ENCODE peak calls at places on chromosomes 4 and X, in five cellular contexts. One of them, this sample, is unnamed.

GRCh38 chr4:96599752-96600151 is 759.9 kb downstream of the PDHA2 start:
- DNase-seq in T-cell: no peak
- DNase-seq in left cardiac atrium: no peak
- DNase-seq in H1: no peak
- DNase-seq in T follicular helper cell: no peak
- DNase-seq in this sample: no peak

GRCh38 chrX:53223955-53224859 is 800 bp downstream of the KDM5C start:
- DNase-seq in T-cell: no peak
- DNase-seq in left cardiac atrium: no peak
- DNase-seq in H1: no peak
- DNase-seq in T follicular helper cell: no peak
- DNase-seq in this sample: no peak

GRCh38 chr4:7699040-7699439 is 240.6 kb downstream of the AFAP1 start:
- DNase-seq in T-cell: no peak
- DNase-seq in left cardiac atrium: peak; percentile 51
- DNase-seq in H1: no peak
- DNase-seq in T follicular helper cell: no peak
- DNase-seq in this sample: no peak

GRCh38 chr4:133865606-133866327 is 335.8 kb downstream of the PABPC4L start:
- DNase-seq in T-cell: no peak
- DNase-seq in left cardiac atrium: no peak
- DNase-seq in H1: no peak
- DNase-seq in T follicular helper cell: no peak
- DNase-seq in this sample: no peak

GRCh38 chrX:136816970-136817369 is 36.2 kb upstream of the ARHGEF6 start:
- DNase-seq in T-cell: no peak
- DNase-seq in left cardiac atrium: no peak
- DNase-seq in H1: no peak
- DNase-seq in T follicular helper cell: no peak
- DNase-seq in this sample: no peak

GRCh38 chr4:21801661-21802355 is 146.8 kb downstream of the KCNIP4 start:
- DNase-seq in T-cell: no peak
- DNase-seq in left cardiac atrium: no peak
- DNase-seq in H1: no peak
- DNase-seq in T follicular helper cell: no peak
- DNase-seq in this sample: no peak

GRCh38 chr4:188986271-188986689 is 847.0 kb downstream of the TRIML1 start:
- DNase-seq in T-cell: no peak
- DNase-seq in left cardiac atrium: no peak
- DNase-seq in H1: no peak
- DNase-seq in T follicular helper cell: no peak
- DNase-seq in this sample: no peak

GRCh38 chrX:116240446-116240845 is 69.9 kb downstream of the AGTR2 start:
- DNase-seq in T-cell: no peak
- DNase-seq in left cardiac atrium: no peak
- DNase-seq in H1: no peak
- DNase-seq in T follicular helper cell: no peak
- DNase-seq in this sample: no peak

GRCh38 chr4:187656953-187657352 is 338.6 kb upstream of the ZFP42 start:
- DNase-seq in T-cell: no peak
- DNase-seq in left cardiac atrium: no peak
- DNase-seq in H1: no peak
- DNase-seq in T follicular helper cell: no peak
- DNase-seq in this sample: no peak

GRCh38 chr4:7828011-7828720 is 111.5 kb downstream of the AFAP1 start:
- DNase-seq in T-cell: peak; percentile 34
- DNase-seq in left cardiac atrium: peak; percentile 81
- DNase-seq in H1: no peak
- DNase-seq in T follicular helper cell: peak; percentile 9
- DNase-seq in this sample: peak; percentile 90

GRCh38 chr4:154743683-154744340 is at the start of gene LRAT:
- DNase-seq in T-cell: no peak
- DNase-seq in left cardiac atrium: peak; percentile 54
- DNase-seq in H1: peak; percentile 80
- DNase-seq in T follicular helper cell: no peak
- DNase-seq in this sample: no peak

GRCh38 chr4:181672751-181673150 is 570.5 kb upstream of the TENM3 start:
- DNase-seq in T-cell: no peak
- DNase-seq in left cardiac atrium: no peak
- DNase-seq in H1: no peak
- DNase-seq in T follicular helper cell: no peak
- DNase-seq in this sample: no peak

GRCh38 chr4:168923526-168924194 is 86.4 kb downstream of the CBR4 start:
- DNase-seq in T-cell: peak; percentile 44
- DNase-seq in left cardiac atrium: no peak
- DNase-seq in H1: no peak
- DNase-seq in T follicular helper cell: peak; percentile 32
- DNase-seq in this sample: peak; percentile 53

GRCh38 chrX:103158317-103158621 is 56.6 kb upstream of the BEX4 start:
- DNase-seq in T-cell: no peak
- DNase-seq in left cardiac atrium: no peak
- DNase-seq in H1: no peak
- DNase-seq in T follicular helper cell: no peak
- DNase-seq in this sample: no peak

GRCh38 chr4:10020106-10020505 is 1.2 kb downstream of the SLC2A9 start:
- DNase-seq in T-cell: no peak
- DNase-seq in left cardiac atrium: no peak
- DNase-seq in H1: no peak
- DNase-seq in T follicular helper cell: no peak
- DNase-seq in this sample: no peak

GRCh38 chrX:49041683-49042529 is 1.3 kb downstream of the TFE3 start:
- DNase-seq in T-cell: no peak
- DNase-seq in left cardiac atrium: no peak
- DNase-seq in H1: no peak
- DNase-seq in T follicular helper cell: no peak
- DNase-seq in this sample: peak; percentile 8

GRCh38 chrX:40154229-40154852 is 56.6 kb upstream of the BCOR start:
- DNase-seq in T-cell: no peak
- DNase-seq in left cardiac atrium: no peak
- DNase-seq in H1: no peak
- DNase-seq in T follicular helper cell: no peak
- DNase-seq in this sample: no peak

GRCh38 chr4:8699063-8699385 is 106.5 kb downstream of the CPZ start:
- DNase-seq in T-cell: no peak
- DNase-seq in left cardiac atrium: no peak
- DNase-seq in H1: no peak
- DNase-seq in T follicular helper cell: no peak
- DNase-seq in this sample: no peak

GRCh38 chr4:152936446-152937279 is 540 bp downstream of the FHDC1 start:
- DNase-seq in T-cell: peak; percentile 14
- DNase-seq in left cardiac atrium: peak; percentile 30
- DNase-seq in H1: no peak
- DNase-seq in T follicular helper cell: no peak
- DNase-seq in this sample: no peak

GRCh38 chr4:60582167-60582566 is 618.0 kb upstream of the ADGRL3 start:
- DNase-seq in T-cell: no peak
- DNase-seq in left cardiac atrium: no peak
- DNase-seq in H1: no peak
- DNase-seq in T follicular helper cell: no peak
- DNase-seq in this sample: no peak

GRCh38 chrX:100410083-100410590 is at the start of gene PCDH19:
- DNase-seq in T-cell: no peak
- DNase-seq in left cardiac atrium: peak; percentile 52
- DNase-seq in H1: no peak
- DNase-seq in T follicular helper cell: peak; percentile 12
- DNase-seq in this sample: no peak

GRCh38 chr4:36128689-36129088 is 115.6 kb downstream of the ARAP2 start:
- DNase-seq in T-cell: no peak
- DNase-seq in left cardiac atrium: no peak
- DNase-seq in H1: no peak
- DNase-seq in T follicular helper cell: no peak
- DNase-seq in this sample: no peak

GRCh38 chr4:113350576-113350975 is 301.1 kb downstream of the ANK2 start:
- DNase-seq in T-cell: no peak
- DNase-seq in left cardiac atrium: no peak
- DNase-seq in H1: no peak
- DNase-seq in T follicular helper cell: no peak
- DNase-seq in this sample: no peak

GRCh38 chrX:318068-318738 is 393 bp downstream of the GTPBP6 start:
- DNase-seq in T-cell: peak; percentile 99
- DNase-seq in left cardiac atrium: peak; percentile 99
- DNase-seq in H1: peak; percentile 99
- DNase-seq in T follicular helper cell: peak; percentile 97
- DNase-seq in this sample: no peak

GRCh38 chr4:15907430-15907829 is 31.1 kb downstream of the FGFBP1 start:
- DNase-seq in T-cell: no peak
- DNase-seq in left cardiac atrium: no peak
- DNase-seq in H1: no peak
- DNase-seq in T follicular helper cell: no peak
- DNase-seq in this sample: no peak

GRCh38 chr4:3308691-3309090 is 15.9 kb downstream of the RGS12 start:
- DNase-seq in T-cell: no peak
- DNase-seq in left cardiac atrium: no peak
- DNase-seq in H1: no peak
- DNase-seq in T follicular helper cell: no peak
- DNase-seq in this sample: no peak

GRCh38 chrX:79369871-79370270 is 2.7 kb upstream of the ITM2A start:
- DNase-seq in T-cell: no peak
- DNase-seq in left cardiac atrium: no peak
- DNase-seq in H1: no peak
- DNase-seq in T follicular helper cell: no peak
- DNase-seq in this sample: no peak

GRCh38 chr4:151304755-151305154 is 20.6 kb downstream of the SH3D19 start:
- DNase-seq in T-cell: no peak
- DNase-seq in left cardiac atrium: no peak
- DNase-seq in H1: no peak
- DNase-seq in T follicular helper cell: no peak
- DNase-seq in this sample: no peak

GRCh38 chr4:72909461-72909860 is 160.1 kb downstream of the COX18 start:
- DNase-seq in T-cell: no peak
- DNase-seq in left cardiac atrium: no peak
- DNase-seq in H1: no peak
- DNase-seq in T follicular helper cell: no peak
- DNase-seq in this sample: no peak

GRCh38 chr4:147787204-147787603 is 55.3 kb downstream of the ARHGAP10 start:
- DNase-seq in T-cell: no peak
- DNase-seq in left cardiac atrium: peak; percentile 37
- DNase-seq in H1: no peak
- DNase-seq in T follicular helper cell: no peak
- DNase-seq in this sample: no peak

GRCh38 chr4:40515398-40516293 is 114.0 kb downstream of the RBM47 start:
- DNase-seq in T-cell: no peak
- DNase-seq in left cardiac atrium: peak; percentile 50
- DNase-seq in H1: no peak
- DNase-seq in T follicular helper cell: no peak
- DNase-seq in this sample: no peak

GRCh38 chr4:105808459-105809041 is 86.7 kb upstream of the NPNT start:
- DNase-seq in T-cell: no peak
- DNase-seq in left cardiac atrium: no peak
- DNase-seq in H1: no peak
- DNase-seq in T follicular helper cell: no peak
- DNase-seq in this sample: no peak